ENCODE peak calls at places on chromosomes 13 and 19, in seven cellular contexts. One of them, this sample, is unnamed.

GRCh38 chr19:5048727-5049553 is 80.0 kb downstream of the KDM4B start:
- DNase-seq in cardiac muscle cell: peak
- DNase-seq in prostate gland: no peak
- DNase-seq in upper lobe of right lung: no peak
- DNase-seq in brain microvascular endothelial cell: peak
- DNase-seq in choroid plexus epithelial cell: peak
- DNase-seq in astrocyte of the cerebellum: peak
- DNase-seq in this sample: no peak

GRCh38 chr13:31962661-31963345 is 68.8 kb upstream of the FRY start:
- DNase-seq in cardiac muscle cell: no peak
- DNase-seq in prostate gland: no peak
- DNase-seq in upper lobe of right lung: no peak
- DNase-seq in brain microvascular endothelial cell: peak
- DNase-seq in choroid plexus epithelial cell: peak
- DNase-seq in astrocyte of the cerebellum: no peak
- DNase-seq in this sample: no peak

GRCh38 chr13:60311527-60311926 is 85.5 kb upstream of the TDRD3 start:
- DNase-seq in cardiac muscle cell: no peak
- DNase-seq in prostate gland: no peak
- DNase-seq in upper lobe of right lung: no peak
- DNase-seq in brain microvascular endothelial cell: no peak
- DNase-seq in choroid plexus epithelial cell: no peak
- DNase-seq in astrocyte of the cerebellum: no peak
- DNase-seq in this sample: no peak

GRCh38 chr13:101917833-101918755 is 465.6 kb downstream of the ITGBL1 start:
- DNase-seq in cardiac muscle cell: no peak
- DNase-seq in prostate gland: no peak
- DNase-seq in upper lobe of right lung: no peak
- DNase-seq in brain microvascular endothelial cell: no peak
- DNase-seq in choroid plexus epithelial cell: no peak
- DNase-seq in astrocyte of the cerebellum: no peak
- DNase-seq in this sample: no peak

GRCh38 chr19:50658438-50659317 is 9.4 kb downstream of the C19orf81 start:
- DNase-seq in cardiac muscle cell: peak
- DNase-seq in prostate gland: peak
- DNase-seq in upper lobe of right lung: peak
- DNase-seq in brain microvascular endothelial cell: peak
- DNase-seq in choroid plexus epithelial cell: peak
- DNase-seq in astrocyte of the cerebellum: no peak
- DNase-seq in this sample: no peak

GRCh38 chr19:12052571-12053169 is at the start of gene ZNF878:
- DNase-seq in cardiac muscle cell: peak
- DNase-seq in prostate gland: peak
- DNase-seq in upper lobe of right lung: peak
- DNase-seq in brain microvascular endothelial cell: peak
- DNase-seq in choroid plexus epithelial cell: peak
- DNase-seq in astrocyte of the cerebellum: peak
- DNase-seq in this sample: no peak

GRCh38 chr19:35669974-35670373 is 3.7 kb downstream of the UPK1A start:
- DNase-seq in cardiac muscle cell: no peak
- DNase-seq in prostate gland: no peak
- DNase-seq in upper lobe of right lung: no peak
- DNase-seq in brain microvascular endothelial cell: no peak
- DNase-seq in choroid plexus epithelial cell: no peak
- DNase-seq in astrocyte of the cerebellum: no peak
- DNase-seq in this sample: no peak

GRCh38 chr19:45099465-45100201 is 6.7 kb downstream of the PPP1R37 start:
- DNase-seq in cardiac muscle cell: no peak
- DNase-seq in prostate gland: no peak
- DNase-seq in upper lobe of right lung: no peak
- DNase-seq in brain microvascular endothelial cell: no peak
- DNase-seq in choroid plexus epithelial cell: no peak
- DNase-seq in astrocyte of the cerebellum: no peak
- DNase-seq in this sample: no peak

GRCh38 chr19:3470500-3471128 is 9.7 kb downstream of the SMIM24 start:
- DNase-seq in cardiac muscle cell: peak
- DNase-seq in prostate gland: no peak
- DNase-seq in upper lobe of right lung: no peak
- DNase-seq in brain microvascular endothelial cell: no peak
- DNase-seq in choroid plexus epithelial cell: no peak
- DNase-seq in astrocyte of the cerebellum: no peak
- DNase-seq in this sample: no peak

GRCh38 chr19:13762635-13763235 is 1.6 kb upstream of the MRI1 start:
- DNase-seq in cardiac muscle cell: no peak
- DNase-seq in prostate gland: no peak
- DNase-seq in upper lobe of right lung: no peak
- DNase-seq in brain microvascular endothelial cell: no peak
- DNase-seq in choroid plexus epithelial cell: no peak
- DNase-seq in astrocyte of the cerebellum: no peak
- DNase-seq in this sample: no peak

GRCh38 chr19:13764101-13764807 is at the start of gene MRI1:
- DNase-seq in cardiac muscle cell: peak
- DNase-seq in prostate gland: peak
- DNase-seq in upper lobe of right lung: peak
- DNase-seq in brain microvascular endothelial cell: no peak
- DNase-seq in choroid plexus epithelial cell: peak
- DNase-seq in astrocyte of the cerebellum: no peak
- DNase-seq in this sample: no peak

GRCh38 chr19:13758795-13759194 is 5.5 kb upstream of the MRI1 start:
- DNase-seq in cardiac muscle cell: no peak
- DNase-seq in prostate gland: no peak
- DNase-seq in upper lobe of right lung: no peak
- DNase-seq in brain microvascular endothelial cell: no peak
- DNase-seq in choroid plexus epithelial cell: no peak
- DNase-seq in astrocyte of the cerebellum: no peak
- DNase-seq in this sample: no peak

GRCh38 chr19:13763300-13763699 is 1.0 kb upstream of the MRI1 start:
- DNase-seq in cardiac muscle cell: no peak
- DNase-seq in prostate gland: no peak
- DNase-seq in upper lobe of right lung: no peak
- DNase-seq in brain microvascular endothelial cell: no peak
- DNase-seq in choroid plexus epithelial cell: no peak
- DNase-seq in astrocyte of the cerebellum: no peak
- DNase-seq in this sample: no peak

DNA sequence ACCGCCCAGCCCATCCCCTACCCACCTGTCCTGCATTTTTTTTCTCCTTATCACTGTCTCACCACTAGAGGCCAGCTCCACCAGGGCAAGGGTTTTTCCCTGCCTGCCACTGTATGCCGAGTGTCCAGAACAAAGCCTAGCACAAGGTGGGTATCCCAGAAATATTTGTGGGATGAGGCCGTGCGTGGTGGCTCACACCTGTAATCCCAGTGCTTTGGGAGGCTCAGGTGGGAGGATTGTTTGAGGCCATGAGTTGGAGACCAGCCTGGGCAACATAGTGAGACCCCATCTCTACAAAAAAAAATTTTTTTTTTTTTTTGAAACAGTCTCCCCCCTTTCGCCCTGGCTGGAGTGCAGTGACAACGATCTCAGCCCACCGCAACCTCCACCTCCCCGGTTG is 2.9 kb upstream of the MRI1 start:
- DNase-seq in cardiac muscle cell: no peak
- DNase-seq in prostate gland: no peak
- DNase-seq in upper lobe of right lung: no peak
- DNase-seq in brain microvascular endothelial cell: no peak
- DNase-seq in choroid plexus epithelial cell: no peak
- DNase-seq in astrocyte of the cerebellum: no peak
- DNase-seq in this sample: no peak
- TF ChIP-seq CTCF in cardiac muscle cell: no peak
- TF ChIP-seq CTCF in prostate gland: no peak
- TF ChIP-seq CTCF in upper lobe of right lung: no peak
- TF ChIP-seq CTCF in brain microvascular endothelial cell: peak
- TF ChIP-seq CTCF in choroid plexus epithelial cell: peak
- TF ChIP-seq CTCF in astrocyte of the cerebellum: peak
- TF ChIP-seq CTCF in this sample: peak

GRCh38 chr19:58513694-58514563 is 2.1 kb upstream of the SLC27A5 start:
- DNase-seq in cardiac muscle cell: peak
- DNase-seq in prostate gland: peak
- DNase-seq in upper lobe of right lung: peak
- DNase-seq in brain microvascular endothelial cell: peak
- DNase-seq in choroid plexus epithelial cell: peak
- DNase-seq in astrocyte of the cerebellum: peak
- DNase-seq in this sample: peak

GRCh38 chr19:58515259-58515658 is 3.5 kb upstream of the SLC27A5 start:
- DNase-seq in cardiac muscle cell: no peak
- DNase-seq in prostate gland: no peak
- DNase-seq in upper lobe of right lung: no peak
- DNase-seq in brain microvascular endothelial cell: no peak
- DNase-seq in choroid plexus epithelial cell: no peak
- DNase-seq in astrocyte of the cerebellum: no peak
- DNase-seq in this sample: no peak

GRCh38 chr19:58516246-58516836 is 3.3 kb downstream of the ZBTB45 start:
- DNase-seq in cardiac muscle cell: no peak
- DNase-seq in prostate gland: no peak
- DNase-seq in upper lobe of right lung: no peak
- DNase-seq in brain microvascular endothelial cell: no peak
- DNase-seq in choroid plexus epithelial cell: no peak
- DNase-seq in astrocyte of the cerebellum: no peak
- DNase-seq in this sample: no peak

GRCh38 chr19:58513213-58513693 is 1.5 kb upstream of the SLC27A5 start:
- DNase-seq in cardiac muscle cell: no peak
- DNase-seq in prostate gland: no peak
- DNase-seq in upper lobe of right lung: no peak
- DNase-seq in brain microvascular endothelial cell: no peak
- DNase-seq in choroid plexus epithelial cell: no peak
- DNase-seq in astrocyte of the cerebellum: no peak
- DNase-seq in this sample: no peak

GRCh38 chr19:58514564-58515020 is 2.8 kb upstream of the SLC27A5 start:
- DNase-seq in cardiac muscle cell: no peak
- DNase-seq in prostate gland: no peak
- DNase-seq in upper lobe of right lung: no peak
- DNase-seq in brain microvascular endothelial cell: no peak
- DNase-seq in choroid plexus epithelial cell: no peak
- DNase-seq in astrocyte of the cerebellum: no peak
- DNase-seq in this sample: no peak
- H3K4me3 ChIP-seq in cardiac muscle cell: peak
- H3K4me3 ChIP-seq in prostate gland: peak
- H3K4me3 ChIP-seq in upper lobe of right lung: peak
- H3K4me3 ChIP-seq in brain microvascular endothelial cell: peak
- H3K4me3 ChIP-seq in choroid plexus epithelial cell: peak
- H3K4me3 ChIP-seq in astrocyte of the cerebellum: peak
- H3K4me3 ChIP-seq in this sample: peak

GRCh38 chr13:66689037-66689619 is 541.0 kb downstream of the PCDH9 start:
- DNase-seq in cardiac muscle cell: peak
- DNase-seq in prostate gland: no peak
- DNase-seq in upper lobe of right lung: no peak
- DNase-seq in brain microvascular endothelial cell: no peak
- DNase-seq in choroid plexus epithelial cell: peak
- DNase-seq in astrocyte of the cerebellum: no peak
- DNase-seq in this sample: no peak
- TF ChIP-seq CTCF in cardiac muscle cell: peak
- TF ChIP-seq CTCF in prostate gland: no peak
- TF ChIP-seq CTCF in upper lobe of right lung: no peak
- TF ChIP-seq CTCF in brain microvascular endothelial cell: peak
- TF ChIP-seq CTCF in choroid plexus epithelial cell: peak
- TF ChIP-seq CTCF in astrocyte of the cerebellum: peak
- TF ChIP-seq CTCF in this sample: peak

DNA sequence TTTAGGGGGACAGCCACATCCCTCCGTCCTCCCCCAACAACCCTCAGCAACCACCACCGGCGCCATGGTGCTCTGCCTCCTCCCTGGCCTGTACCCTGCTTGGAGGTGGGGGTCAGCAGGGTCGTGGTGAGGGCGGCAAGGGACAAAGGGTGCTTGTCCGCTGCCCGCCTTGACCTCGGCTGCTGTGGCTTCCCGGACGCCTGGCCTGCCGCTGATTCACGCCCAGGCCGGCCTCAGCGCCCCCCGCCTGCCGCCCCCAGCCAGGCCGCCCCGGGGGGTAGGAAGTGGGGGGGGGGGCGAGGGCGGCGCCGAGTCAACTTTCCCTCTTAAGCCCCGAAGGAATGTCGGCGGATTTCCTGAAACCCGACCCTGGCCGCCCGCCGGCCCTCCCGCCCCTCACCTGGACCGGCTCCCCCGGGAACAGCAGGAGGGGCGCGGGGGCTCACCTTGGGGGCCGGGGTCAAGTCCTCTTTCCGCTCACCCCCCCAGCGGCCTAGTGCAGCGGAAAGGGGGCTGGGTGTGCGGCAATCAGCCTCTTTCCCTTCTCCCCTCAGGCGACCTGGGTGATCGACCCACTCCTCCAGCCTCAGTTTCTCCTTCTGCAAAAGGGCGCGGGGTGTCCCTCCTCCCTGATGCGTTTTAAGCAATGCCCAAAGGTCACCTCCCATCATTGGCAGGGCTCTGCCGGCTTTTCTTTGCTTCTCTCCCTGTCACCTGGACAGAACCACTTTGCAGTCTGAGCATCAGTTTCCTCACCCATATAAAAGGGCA is 1.9 kb upstream of the TMEM59L start:
- DNase-seq in cardiac muscle cell: no peak
- DNase-seq in prostate gland: no peak
- DNase-seq in upper lobe of right lung: no peak
- DNase-seq in brain microvascular endothelial cell: no peak
- DNase-seq in choroid plexus epithelial cell: no peak
- DNase-seq in astrocyte of the cerebellum: no peak
- DNase-seq in this sample: no peak
- H3K4me3 ChIP-seq in cardiac muscle cell: peak
- H3K4me3 ChIP-seq in prostate gland: no peak
- H3K4me3 ChIP-seq in upper lobe of right lung: no peak
- H3K4me3 ChIP-seq in brain microvascular endothelial cell: no peak
- H3K4me3 ChIP-seq in choroid plexus epithelial cell: no peak
- H3K4me3 ChIP-seq in astrocyte of the cerebellum: no peak
- H3K4me3 ChIP-seq in this sample: no peak

This sample was measured in epithelial cell of proximal tubule.